ENCODE peak calls at places on chromosomes 16 and 17, in five cellular contexts. G, N, J, C and D are unnamed samples.

GRCh38 chr17:6536053-6536452 is 20.3 kb downstream of the PITPNM3 start:
- DNase-seq in G (peak; percentile 39), N (no peak), J (no peak), C (no peak), D (no peak)

GRCh38 chr16:77807-78443 is at the start of gene MPG:
- DNase-seq in G (peak; percentile 93), N (peak; percentile 90), J (peak; percentile 92), C (no peak), D (peak; percentile 58)

GRCh38 chr17:39197380-39198185 is at the start of gene CACNB1:
- DNase-seq in G (peak; percentile 98), N (peak; percentile 80), J (peak; percentile 81), C (no peak), D (no peak)

GRCh38 chr17:79473111-79473835 is 137.6 kb downstream of the RBFOX3 start:
- DNase-seq in G (no peak), N (no peak), J (no peak), C (no peak), D (no peak)

GRCh38 chr17:20116683-20117309 is 107.6 kb downstream of the SPECC1 start:
- DNase-seq in G (peak; percentile 86), N (peak; percentile 55), J (no peak), C (peak; percentile 53), D (peak; percentile 30)

GRCh38 chr16:4182581-4183257 is 59.2 kb downstream of the SRL start:
- DNase-seq in G (no peak), N (no peak), J (no peak), C (no peak), D (no peak)

GRCh38 chr17:79088266-79088996 is 13.8 kb downstream of the ENGASE start:
- DNase-seq in G (no peak), N (no peak), J (no peak), C (no peak), D (no peak)

GRCh38 chr17:62804822-62805221 is 3.3 kb downstream of the MARCHF10 start:
- DNase-seq in G (peak; percentile 36), N (no peak), J (no peak), C (no peak), D (no peak)

GRCh38 chr17:76239538-76240274 is 587 bp downstream of the RNF157 start:
- DNase-seq in G (peak; percentile 82), N (no peak), J (peak; percentile 25), C (no peak), D (no peak)

GRCh38 chr17:7313890-7314718 is 1.1 kb downstream of the GPS2 start:
- DNase-seq in G (no peak), N (no peak), J (no peak), C (no peak), D (no peak)

GRCh38 chr16:30637952-30638351 is 12.8 kb upstream of the PRR14 start:
- DNase-seq in G (peak; percentile 67), N (no peak), J (no peak), C (peak; percentile 62), D (peak; percentile 73)

GRCh38 chr16:59878479-59878878 is 1144.4 kb upstream of the GOT2 start:
- DNase-seq in G (no peak), N (no peak), J (no peak), C (no peak), D (no peak)

GRCh38 chr16:17474572-17474971 is 3.8 kb upstream of the XYLT1 start:
- DNase-seq in G (no peak), N (no peak), J (no peak), C (no peak), D (no peak)

GRCh38 chr16:49673442-49673841 is 182.5 kb downstream of the ZNF423 start:
- DNase-seq in G (no peak), N (no peak), J (no peak), C (no peak), D (no peak)

GRCh38 chr17:10125761-10126553 is 72.4 kb downstream of the GAS7 start:
- DNase-seq in G (peak; percentile 69), N (no peak), J (no peak), C (no peak), D (no peak)

GRCh38 chr16:27839419-27839818 is 224.1 kb downstream of the GSG1L start:
- DNase-seq in G (peak; percentile 36), N (no peak), J (no peak), C (no peak), D (no peak)

GRCh38 chr16:12195296-12195695 is 218.8 kb downstream of the SNX29 start:
- DNase-seq in G (no peak), N (no peak), J (no peak), C (no peak), D (no peak)

GRCh38 chr17:20066253-20066652 is 57.1 kb downstream of the SPECC1 start:
- DNase-seq in G (no peak), N (no peak), J (no peak), C (no peak), D (no peak)

GRCh38 chr17:15655162-15655561 is 28.9 kb downstream of the TRIM16 start:
- DNase-seq in G (no peak), N (no peak), J (no peak), C (no peak), D (no peak)

GRCh38 chr17:11909348-11909747 is 87.9 kb downstream of the ZNF18 start:
- DNase-seq in G (peak; percentile 77), N (no peak), J (no peak), C (no peak), D (no peak)

GRCh38 chr16:83887088-83887487 is 11.8 kb upstream of the MLYCD start:
- DNase-seq in G (no peak), N (no peak), J (no peak), C (peak; percentile 31), D (no peak)

DNA sequence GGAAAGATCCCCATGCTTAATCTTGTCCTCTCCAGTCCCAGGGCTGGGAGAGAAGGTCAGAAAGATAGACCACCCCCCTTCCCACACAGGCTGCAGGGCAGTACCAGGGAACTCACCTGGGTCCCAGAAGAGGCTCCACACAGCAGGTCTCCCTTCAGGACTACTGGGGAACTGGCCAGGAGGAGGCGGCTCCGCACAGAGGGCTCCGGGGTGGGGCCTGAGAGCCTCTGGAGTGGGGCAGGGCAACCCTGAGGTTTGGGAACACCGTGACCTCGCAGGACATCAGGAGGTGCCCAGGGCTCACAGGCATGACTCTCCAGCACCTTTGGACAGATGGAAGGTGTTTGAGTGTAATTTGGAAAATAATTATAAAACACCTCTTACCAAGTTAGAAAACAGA is 11.0 kb downstream of the ABCA3 start:
- DNase-seq in G (no peak), N (no peak), J (no peak), C (no peak), D (no peak)
- H3K4me3 ChIP-seq in G (no peak overlapping the region), N (no peak overlapping the region), J (no peak overlapping the region), C (no peak overlapping the region), D (no peak overlapping the region)

GRCh38 chr17:50117202-50118040 is 12.5 kb downstream of the SAMD14 start:
- DNase-seq in G (peak; percentile 97), N (peak; percentile 49), J (peak; percentile 66), C (peak; percentile 68), D (no peak)
- H3K4me3 ChIP-seq in G (peak overlapping the region; percentile 66), N (no peak overlapping the region), J (no peak overlapping the region), C (peak overlapping the region; percentile 26), D (no peak overlapping the region)

GRCh38 chr16:89098767-89099430 is 5.2 kb downstream of the ACSF3 start:
- DNase-seq in G (no peak), N (no peak), J (no peak), C (no peak), D (no peak)
- H3K4me3 ChIP-seq in G (peak overlapping the region; percentile 59), N (no peak overlapping the region), J (no peak overlapping the region), C (no peak overlapping the region), D (peak overlapping the region; percentile 86)

GRCh38 chr17:66531826-66532439 is 229.5 kb downstream of the PRKCA start:
- DNase-seq in G (no peak), N (no peak), J (no peak), C (no peak), D (no peak)

GRCh38 chr17:66535611-66536010 is 233.2 kb downstream of the PRKCA start:
- DNase-seq in G (no peak), N (no peak), J (no peak), C (no peak), D (no peak)

GRCh38 chr17:66538776-66539175 is 236.4 kb downstream of the PRKCA start:
- DNase-seq in G (no peak), N (no peak), J (no peak), C (no peak), D (no peak)

GRCh38 chr17:66537518-66537917 is 235.1 kb downstream of the PRKCA start:
- DNase-seq in G (no peak), N (no peak), J (no peak), C (no peak), D (no peak)

GRCh38 chr17:66533572-66533971 is 231.2 kb downstream of the PRKCA start:
- DNase-seq in G (peak; percentile 84), N (no peak), J (no peak), C (no peak), D (no peak)
- H3K4me3 ChIP-seq in G (no peak overlapping the region), N (no peak overlapping the region), J (no peak overlapping the region), C (no peak overlapping the region), D (no peak overlapping the region)

DNA sequence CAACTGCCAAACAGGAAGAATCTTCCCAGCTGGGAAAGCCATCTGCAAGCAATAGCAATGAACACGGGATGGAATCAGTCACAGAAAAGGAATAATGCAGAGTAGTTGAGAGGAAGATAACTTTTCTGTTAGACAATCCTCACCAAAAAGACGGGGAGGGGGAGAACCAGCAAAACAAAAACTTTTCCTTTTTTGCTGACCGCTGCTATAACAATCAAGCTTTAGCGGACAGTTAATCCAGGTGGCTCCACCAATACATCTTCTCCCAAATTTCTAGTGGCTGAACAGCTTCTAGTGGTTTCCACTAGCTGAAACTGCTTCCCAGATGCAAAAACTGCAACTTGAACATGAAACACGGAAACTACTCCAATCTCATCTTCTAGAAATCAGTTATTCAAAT is 956 bp downstream of the TMEM11 start:
- DNase-seq in G (no peak), N (no peak), J (no peak), C (no peak), D (no peak)
- H3K4me3 ChIP-seq in G (peak overlapping the region; percentile 96), N (peak overlapping the region; percentile 97), J (peak overlapping the region; percentile 93), C (peak overlapping the region; percentile 79), D (peak overlapping the region; percentile 90)

DNA sequence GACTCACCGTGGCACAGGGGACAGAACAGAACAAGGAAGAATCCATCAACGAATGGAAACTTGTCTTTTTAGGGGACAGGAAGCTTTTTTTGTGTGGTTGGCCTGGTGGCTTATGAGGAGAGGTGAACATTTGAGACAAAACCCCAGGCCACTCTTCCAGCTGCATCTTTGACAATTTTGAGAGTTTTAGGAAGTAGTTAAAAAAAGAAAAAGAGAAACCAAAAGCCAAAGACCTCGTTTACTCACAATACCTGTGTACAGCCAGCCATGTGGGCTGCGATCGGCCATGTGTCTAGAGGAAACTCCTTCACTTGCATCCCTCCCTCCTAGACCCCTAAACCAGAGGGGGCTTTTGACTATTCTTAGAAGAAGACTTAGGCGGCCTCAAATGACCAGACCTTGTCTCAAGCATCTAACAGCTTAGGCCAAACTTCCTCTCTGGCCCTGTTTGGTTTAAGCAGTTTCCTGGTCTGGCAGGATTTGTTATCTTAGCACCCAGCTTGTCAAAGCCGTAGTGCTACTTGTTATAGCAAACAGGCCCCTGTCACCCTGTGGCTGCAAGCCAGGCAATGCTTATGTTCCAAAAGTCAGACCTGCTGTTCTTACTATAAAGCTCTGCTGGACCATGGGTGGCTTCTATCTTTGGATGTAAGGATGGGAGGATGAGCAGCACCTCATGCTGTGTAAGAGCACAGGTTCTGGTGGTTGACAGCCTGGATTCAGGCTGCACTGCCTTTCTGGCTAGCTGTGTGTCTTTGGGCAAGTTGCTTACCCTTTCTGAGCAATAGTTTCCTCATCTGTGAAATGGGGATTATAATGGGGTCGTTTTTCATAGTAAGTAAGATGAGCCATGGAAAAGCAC is 17.7 kb downstream of the KSR1 start:
- DNase-seq in G (no peak), N (no peak), J (peak; percentile 62), C (no peak), D (peak; percentile 50)
- H3K4me3 ChIP-seq in G (no peak overlapping the region), N (no peak overlapping the region), J (no peak overlapping the region), C (no peak overlapping the region), D (no peak overlapping the region)

GRCh38 chr17:2855063-2855600 is 58.9 kb downstream of the RAP1GAP2 start:
- DNase-seq in G (peak; percentile 72), N (no peak), J (no peak), C (no peak), D (no peak)
- H3K4me3 ChIP-seq in G (peak overlapping the region; percentile 89), N (no peak overlapping the region), J (no peak overlapping the region), C (peak overlapping the region; percentile 69), D (no peak overlapping the region)